ENCODE peak calls at places on chromosomes 3 and 15, in eight cellular contexts. G is PC-3, Z is OCI-LY7, J is GM23248, M is HCT116, Q is hepatocyte, D is SK-N-SH, E is MM.1S. U is an unnamed sample. For H3K9me2, the result is how much of the 10 kb centered on the place peaks cover.

GRCh38 chr15:40471105-40471777 is 457 bp downstream of the CHST14 start:
- DNase-seq in G (peak), Z (peak), J (peak), M (no peak), Q (peak), D (no peak), E (no peak), U (no peak)

GRCh38 chr15:55334997-55335396 is 16.0 kb downstream of the PIGB start:
- DNase-seq in G (peak), Z (no peak), J (peak), M (no peak), Q (no peak), D (no peak), E (no peak), U (no peak)

GRCh38 chr3:107911337-107912000 is 179.4 kb downstream of the CD47 start:
- DNase-seq in G (peak), Z (no peak), J (no peak), M (no peak), Q (no peak), D (no peak), E (peak), U (peak)

GRCh38 chr3:169456900-169457299 is 206.6 kb downstream of the MECOM start:
- DNase-seq in G (no peak), Z (no peak), J (no peak), M (no peak), Q (no peak), D (no peak), E (no peak), U (no peak)

GRCh38 chr3:112752092-112752512 is 94.6 kb downstream of the CD200R1L start:
- DNase-seq in G (no peak), Z (no peak), J (peak), M (no peak), Q (peak), D (no peak), E (no peak), U (peak)

GRCh38 chr15:99677540-99678134 is 55.6 kb downstream of the LYSMD4 start:
- DNase-seq in G (no peak), Z (no peak), J (peak), M (no peak), Q (no peak), D (no peak), E (peak), U (no peak)

GRCh38 chr3:138082085-138082991 is 33.1 kb downstream of the DZIP1L start:
- DNase-seq in G (peak), Z (no peak), J (peak), M (peak), Q (peak), D (no peak), E (peak), U (peak)

GRCh38 chr15:79682851-79683288 is 213.9 kb downstream of the MTHFS start:
- DNase-seq in G (peak), Z (no peak), J (peak), M (no peak), Q (no peak), D (no peak), E (no peak), U (no peak)

GRCh38 chr3:151852074-151852811 is 21.2 kb upstream of the SUCNR1 start:
- DNase-seq in G (no peak), Z (no peak), J (no peak), M (no peak), Q (no peak), D (no peak), E (no peak), U (no peak)

GRCh38 chr3:159607856-159608255 is 380.8 kb upstream of the IL12A start:
- DNase-seq in G (no peak), Z (no peak), J (no peak), M (no peak), Q (no peak), D (no peak), E (no peak), U (no peak)

GRCh38 chr3:194174407-194174806 is 38.5 kb downstream of the HES1 start:
- DNase-seq in G (no peak), Z (no peak), J (no peak), M (no peak), Q (no peak), D (no peak), E (no peak), U (no peak)

GRCh38 chr3:15102833-15103232 is 3.9 kb upstream of the RBSN start:
- DNase-seq in G (no peak), Z (no peak), J (peak), M (no peak), Q (no peak), D (no peak), E (no peak), U (no peak)

GRCh38 chr3:143627336-143627735 is 220.9 kb downstream of the SLC9A9 start:
- DNase-seq in G (no peak), Z (no peak), J (peak), M (no peak), Q (no peak), D (no peak), E (no peak), U (no peak)

GRCh38 chr3:136377499-136377898 is 127.4 kb downstream of the PCCB start:
- DNase-seq in G (no peak), Z (no peak), J (no peak), M (no peak), Q (peak), D (peak), E (no peak), U (no peak)

GRCh38 chr3:50415066-50415465 is 55.7 kb upstream of the TMEM115 start:
- DNase-seq in G (no peak), Z (no peak), J (no peak), M (no peak), Q (no peak), D (no peak), E (no peak), U (no peak)

GRCh38 chr3:64872385-64872784 is 184.6 kb upstream of the ADAMTS9 start:
- DNase-seq in G (no peak), Z (no peak), J (no peak), M (no peak), Q (no peak), D (no peak), E (no peak), U (no peak)

GRCh38 chr3:195248281-195248680 is 22.7 kb downstream of the XXYLT1 start:
- DNase-seq in G (no peak), Z (no peak), J (no peak), M (no peak), Q (no peak), D (no peak), E (no peak), U (no peak)

GRCh38 chr3:195040094-195040493 is 230.9 kb downstream of the XXYLT1 start:
- DNase-seq in G (no peak), Z (peak), J (no peak), M (no peak), Q (no peak), D (no peak), E (no peak), U (no peak)

GRCh38 chr3:129226374-129226773 is 23.0 kb upstream of the COPG1 start:
- DNase-seq in G (peak), Z (no peak), J (peak), M (peak), Q (no peak), D (peak), E (no peak), U (peak)

GRCh38 chr15:68666120-68666811 is 87.5 kb downstream of the CORO2B start:
- DNase-seq in G (no peak), Z (peak), J (no peak), M (no peak), Q (no peak), D (no peak), E (no peak), U (no peak)

GRCh38 chr3:190122198-190122771 is 1.6 kb upstream of the P3H2 start:
- DNase-seq in G (no peak), Z (no peak), J (peak), M (no peak), Q (no peak), D (no peak), E (no peak), U (no peak)

GRCh38 chr3:179452166-179452544 is 885 bp upstream of the GNB4 start:
- DNase-seq in G (no peak), Z (no peak), J (peak), M (no peak), Q (peak), D (no peak), E (no peak), U (no peak)

DNA sequence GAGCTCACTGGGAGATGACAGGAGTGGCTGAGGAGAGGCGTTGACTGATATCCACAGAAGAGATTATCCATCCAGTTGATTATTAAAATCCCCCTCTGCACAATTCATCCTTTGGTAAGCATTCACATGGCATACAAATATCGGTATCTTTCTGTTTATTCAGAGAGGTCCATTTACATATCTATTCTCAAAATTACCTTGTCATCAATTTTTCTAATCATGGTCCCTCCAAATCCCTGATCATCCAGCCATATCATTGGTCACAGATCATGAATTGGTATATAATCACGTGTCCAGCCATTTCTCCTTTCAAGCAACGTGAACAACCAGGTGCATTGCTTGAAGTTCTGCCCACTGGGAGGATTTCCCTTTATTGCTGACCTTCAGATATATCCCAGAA is 1321.0 kb downstream of the ROBO2 start:
- DNase-seq in G (no peak), Z (no peak), J (no peak), M (no peak), Q (no peak), D (no peak), E (no peak), U (no peak)
- H3K9me2 ChIP-seq in G (under half), Z (under half), J (under half), M (under half), Q (under half), D (under half), E (under half), U (under half)

GRCh38 chr3:177473184-177473583 is 275.9 kb upstream of the TBL1XR1 start:
- DNase-seq in G (no peak), Z (no peak), J (no peak), M (no peak), Q (no peak), D (no peak), E (no peak), U (no peak)

GRCh38 chr3:177470200-177470941 is 273.1 kb upstream of the TBL1XR1 start:
- DNase-seq in G (no peak), Z (no peak), J (peak), M (no peak), Q (no peak), D (no peak), E (no peak), U (no peak)

GRCh38 chr3:177473903-177474302 is 276.6 kb upstream of the TBL1XR1 start:
- DNase-seq in G (no peak), Z (no peak), J (no peak), M (no peak), Q (no peak), D (no peak), E (no peak), U (no peak)

GRCh38 chr3:177474652-177475051 is 277.4 kb upstream of the TBL1XR1 start:
- DNase-seq in G (no peak), Z (no peak), J (no peak), M (no peak), Q (no peak), D (no peak), E (no peak), U (no peak)

DNA sequence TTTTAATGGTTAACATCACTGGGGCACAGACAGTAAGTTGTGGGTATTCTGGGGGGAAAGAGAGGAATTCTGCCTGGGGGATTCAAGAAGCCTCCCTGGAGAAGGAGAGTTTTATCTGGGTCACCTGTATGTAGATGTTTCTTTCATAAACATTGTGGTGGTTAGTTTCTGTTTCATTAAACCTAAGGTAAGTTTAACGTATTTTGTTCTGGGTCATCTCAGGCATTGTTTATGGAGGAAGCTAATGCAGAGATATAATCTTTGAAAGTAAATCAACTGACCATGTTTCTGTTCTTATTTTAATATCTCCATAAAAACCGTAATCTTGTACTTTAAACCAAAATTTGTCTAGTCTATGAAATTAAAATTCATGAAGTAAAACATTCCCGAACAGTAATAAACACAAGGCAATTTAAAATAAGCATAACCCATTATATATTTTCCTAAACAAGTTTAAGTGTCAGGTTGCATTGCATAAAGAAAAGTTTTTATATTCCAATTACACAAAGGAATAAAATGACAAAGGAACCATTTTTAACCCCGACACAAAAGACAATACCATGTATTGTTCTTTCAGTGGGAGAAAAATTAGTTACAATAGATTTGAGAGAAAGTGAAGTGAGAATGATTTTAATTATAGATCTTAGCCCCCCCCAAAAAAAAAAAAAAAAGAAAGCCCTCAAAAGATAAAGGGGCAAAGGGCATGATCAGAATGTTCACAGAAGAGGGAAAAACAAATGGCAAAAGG is 274.6 kb upstream of the TBL1XR1 start:
- DNase-seq in G (no peak), Z (no peak), J (no peak), M (no peak), Q (no peak), D (no peak), E (peak), U (no peak)
- H3K9me2 ChIP-seq in G (under half), Z (under half), J (under half), M (under half), Q (under half), D (under half), E (under half), U (under half)

GRCh38 chr3:41162541-41162940 is 36.8 kb upstream of the CTNNB1 start:
- DNase-seq in G (no peak), Z (no peak), J (no peak), M (no peak), Q (no peak), D (no peak), E (no peak), U (no peak)
- H3K9me2 ChIP-seq in G (under half), Z (under half), J (under half), M (under half), Q (under half), D (under half), E (under half), U (under half)

GRCh38 chr3:16788440-16789057 is 96.2 kb upstream of the PLCL2 start:
- DNase-seq in G (no peak), Z (no peak), J (no peak), M (no peak), Q (no peak), D (no peak), E (no peak), U (no peak)
- H3K9me2 ChIP-seq in G (under half), Z (under half), J (under half), M (under half), Q (under half), D (under half), E (under half), U (under half)

GRCh38 chr3:41162981-41163380 is 36.3 kb upstream of the CTNNB1 start:
- DNase-seq in G (no peak), Z (no peak), J (no peak), M (no peak), Q (no peak), D (no peak), E (no peak), U (no peak)
- H3K9me2 ChIP-seq in G (under half), Z (under half), J (under half), M (under half), Q (under half), D (under half), E (under half), U (under half)

GRCh38 chr3:114221881-114222264 is 15.5 kb downstream of the ZNF80 start:
- DNase-seq in G (no peak), Z (no peak), J (no peak), M (no peak), Q (no peak), D (no peak), E (no peak), U (no peak)
- H3K9me2 ChIP-seq in G (under half), Z (under half), J (under half), M (under half), Q (under half), D (under half), E (under half), U (under half)

DNA sequence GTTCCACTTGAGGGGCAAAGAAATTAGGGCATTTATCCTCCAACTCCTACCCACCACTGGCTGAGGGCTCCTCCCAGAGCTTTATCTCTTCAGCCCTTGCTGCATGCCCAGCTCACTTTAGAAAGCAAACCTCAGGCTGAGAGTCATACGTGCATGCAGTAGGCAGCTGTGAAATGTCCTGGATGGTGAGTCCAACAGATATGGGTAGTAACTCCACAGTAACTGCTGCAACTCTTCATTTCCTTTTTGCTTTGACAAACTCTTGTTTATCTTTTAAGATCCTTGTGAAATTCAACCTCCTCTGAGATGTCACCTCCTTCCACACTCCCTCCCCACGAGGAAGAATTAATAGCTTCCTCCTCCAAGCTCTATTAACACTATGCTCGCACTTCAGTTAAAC is 35.9 kb upstream of the CTNNB1 start:
- DNase-seq in G (no peak), Z (no peak), J (no peak), M (no peak), Q (peak), D (no peak), E (no peak), U (no peak)
- H3K9me2 ChIP-seq in G (under half), Z (under half), J (under half), M (under half), Q (under half), D (under half), E (under half), U (under half)